ENCODE peak calls at places on chromosomes 2 and 18, in eight cellular contexts. Q is mucosa of gallbladder; S is GM03348; E is RPMI7951; W is activated T-cell treated with anti-CD3 and anti-CD28 coated beads for 1 hour; D is NCI-H510A treated with DMSO at 0.1 percent for 48 hours; U is activated CD8-positive, alpha-beta memory T cell treated with anti-CD3 and anti-CD28 coated beads, Interleukin-2, amount 50 U/mL, for 4 hours; I is NCI-H460. H is an unnamed sample.

GRCh38 chr18:55256568-55257289 is 297.5 kb upstream of the CCDC68 start:
- DNase-seq in W (no peak), S (peak), I (no peak), D (no peak), E (peak), U (no peak), Q (no peak), H (no peak)

GRCh38 chr2:175684466-175684865 is 317.6 kb downstream of the LNPK start:
- DNase-seq in W (no peak), E (no peak), Q (no peak), S (no peak), D (no peak), I (no peak), U (no peak), H (no peak)

GRCh38 chr2:30046396-30046795 is 100.4 kb upstream of the YPEL5 start:
- DNase-seq in W (no peak), I (no peak), E (no peak), U (no peak), S (no peak), Q (no peak), D (no peak), H (no peak)

GRCh38 chr2:239386001-239386670 is 14.7 kb downstream of the HDAC4 start:
- DNase-seq in I (no peak), D (no peak), W (no peak), S (no peak), E (no peak), U (no peak), Q (no peak), H (no peak)

GRCh38 chr18:22230403-22231042 is 61.1 kb downstream of the GATA6 start:
- DNase-seq in W (no peak), D (no peak), I (no peak), Q (no peak), E (peak), U (no peak), S (no peak), H (no peak)

GRCh38 chr2:170155022-170155722 is 22.8 kb upstream of the MYO3B start:
- DNase-seq in W (no peak), Q (no peak), D (peak), E (peak), I (no peak), U (no peak), S (peak), H (no peak)

GRCh38 chr18:22558945-22559385 is 141.2 kb upstream of the CTAGE1 start:
- DNase-seq in Q (peak), W (no peak), I (no peak), S (peak), E (peak), U (no peak), D (no peak), H (no peak)

GRCh38 chr2:150076281-150076680 is 411.2 kb downstream of the RND3 start:
- DNase-seq in Q (no peak), I (no peak), U (no peak), D (no peak), S (peak), E (peak), W (no peak), H (no peak)

GRCh38 chr2:130355181-130355577 is 677 bp upstream of the PTPN18 start:
- DNase-seq in E (peak), S (no peak), D (no peak), U (no peak), W (no peak), Q (no peak), I (no peak), H (no peak)

GRCh38 chr2:157751462-157752058 is 122.9 kb upstream of the ACVR1C start:
- DNase-seq in E (peak), W (no peak), I (no peak), S (no peak), U (peak), D (no peak), Q (no peak), H (no peak)

GRCh38 chr2:71473346-71474035 is 20.1 kb downstream of the DYSF start:
- DNase-seq in D (no peak), I (no peak), Q (no peak), S (no peak), U (no peak), E (no peak), W (no peak), H (no peak)